ENCODE peak calls at places on chromosome 17, in eight cellular contexts. M is nephron progenitor cell; I is activated naive CD4-positive, alpha-beta T cell; L is fibroblast of the aortic adventitia; T is lower leg skin; E is stimulated activated CD4-positive, alpha-beta T cell treated with anti-CD3 and anti-CD28 coated beads, TNF-alpha, amount 100 ng/mL, for 4 hours; F is H1; K is lung. W is an unnamed sample.
A peak's percentile ranks its signal among the peaks of the same experiment; 100 is the strongest.

GRCh38 chr17:74332763-74333220 is 6.8 kb downstream of the KIF19 start:
- DNase-seq in M (no peak), I (no peak), L (no peak), T (no peak), E (no peak), F (no peak), K (no peak), W (no peak)

GRCh38 chr17:30869005-30869404 is 37.0 kb downstream of the TEFM start:
- DNase-seq in M (no peak), I (no peak), L (no peak), T (no peak), E (no peak), F (no peak), K (no peak), W (no peak)

GRCh38 chr17:43599835-43600234 is 53.7 kb upstream of the ETV4 start:
- DNase-seq in M (no peak), I (no peak), L (peak; percentile 89), T (peak; percentile 56), E (no peak), F (no peak), K (no peak), W (peak; percentile 37)

GRCh38 chr17:82018152-82019041 is 4.3 kb downstream of the CENPX start:
- DNase-seq in M (no peak), I (no peak), L (no peak), T (no peak), E (no peak), F (no peak), K (no peak), W (no peak)

GRCh38 chr17:74451557-74451956 is 14.9 kb upstream of the CD300A start:
- DNase-seq in M (no peak), I (no peak), L (no peak), T (no peak), E (no peak), F (no peak), K (no peak), W (no peak)

GRCh38 chr17:79002796-79003593 is 6.6 kb downstream of the CANT1 start:
- DNase-seq in M (no peak), I (no peak), L (no peak), T (no peak), E (no peak), F (no peak), K (no peak), W (no peak)

GRCh38 chr17:79305376-79305775 is 230.8 kb downstream of the ENGASE start:
- DNase-seq in M (no peak), I (no peak), L (no peak), T (no peak), E (no peak), F (no peak), K (no peak), W (no peak)

GRCh38 chr17:73551756-73552155 is 92.5 kb downstream of the SDK2 start:
- DNase-seq in M (no peak), I (no peak), L (no peak), T (no peak), E (no peak), F (no peak), K (no peak), W (no peak)

GRCh38 chr17:44385287-44386181 is 3.9 kb downstream of the ITGA2B start:
- DNase-seq in M (peak; percentile 96), I (peak; percentile 78), L (peak; percentile 51), T (peak; percentile 52), E (peak; percentile 76), F (peak; percentile 95), K (peak; percentile 78), W (peak; percentile 66)

GRCh38 chr17:80499536-80499935 is 23.1 kb upstream of the NPTX1 start:
- DNase-seq in M (peak; percentile 38), I (no peak), L (no peak), T (no peak), E (no peak), F (no peak), K (no peak), W (no peak)

GRCh38 chr17:36885761-36886365 is 51.4 kb upstream of the LHX1 start:
- DNase-seq in M (no peak), I (no peak), L (no peak), T (no peak), E (no peak), F (no peak), K (no peak), W (no peak)

GRCh38 chr17:42288078-42288984 is at the start of gene STAT5A:
- DNase-seq in M (peak; percentile 75), I (peak; percentile 46), L (peak; percentile 84), T (peak; percentile 91), E (peak; percentile 48), F (peak; percentile 84), K (peak; percentile 86), W (no peak)

GRCh38 chr17:11950771-11951519 is 46.3 kb downstream of the ZNF18 start:
- DNase-seq in M (no peak), I (no peak), L (peak; percentile 54), T (no peak), E (no peak), F (no peak), K (no peak), W (no peak)

GRCh38 chr17:68955181-68955841 is at the start of gene ABCA8:
- DNase-seq in M (no peak), I (no peak), L (peak; percentile 91), T (no peak), E (no peak), F (no peak), K (no peak), W (no peak)

W was measured in Caki2.